ENCODE peak calls at places on chromosomes 11 and 22, in eight cellular contexts. Z, F, B, I, J, R, K and W are unnamed samples.

GRCh38 chr11:102415252-102415916 is 37.2 kb downstream of the TMEM123 start:
- DNase-seq in Z (no peak), F (no peak), I (no peak), K (no peak), J (no peak), B (no peak), R (no peak), W (no peak)

GRCh38 chr11:26976389-26976788 is 17.5 kb upstream of the FIBIN start:
- DNase-seq in J (no peak), R (no peak), I (no peak), K (peak; percentile 68), F (peak; percentile 94), B (peak; percentile 86), Z (no peak), W (no peak)

GRCh38 chr11:94303884-94304459 is 408 bp upstream of the IZUMO1R start:
- DNase-seq in Z (no peak), K (no peak), J (no peak), I (no peak), R (no peak), B (no peak), F (no peak), W (no peak)

GRCh38 chr11:97019305-97019704 is 629.5 kb downstream of the JRKL start:
- DNase-seq in Z (no peak), K (no peak), I (no peak), F (no peak), R (no peak), B (no peak), J (no peak), W (no peak)

GRCh38 chr11:57364851-57365660 is 15.9 kb downstream of the PRG3 start:
- DNase-seq in F (no peak), I (no peak), B (no peak), R (peak; percentile 48), Z (no peak), K (no peak), J (no peak), W (no peak)

GRCh38 chr11:8650401-8650990 is 32.0 kb downstream of the TRIM66 start:
- DNase-seq in Z (no peak), B (no peak), K (no peak), F (peak; percentile 44), I (no peak), R (no peak), J (no peak), W (no peak)

GRCh38 chr11:31240340-31240904 is 129.1 kb downstream of the DCDC1 start:
- DNase-seq in K (peak; percentile 63), R (peak; percentile 39), J (no peak), I (no peak), F (peak; percentile 33), B (peak; percentile 50), Z (no peak), W (no peak)

GRCh38 chr11:12007769-12008737 is at the start of gene DKK3:
- DNase-seq in R (peak; percentile 48), K (peak; percentile 82), I (no peak), J (no peak), B (no peak), F (peak; percentile 34), Z (peak; percentile 54), W (no peak)

GRCh38 chr11:63564785-63565350 is 1.7 kb upstream of the PLAAT2 start:
- DNase-seq in Z (no peak), F (no peak), I (no peak), B (no peak), K (peak; percentile 85), J (no peak), R (no peak), W (no peak)

DNA sequence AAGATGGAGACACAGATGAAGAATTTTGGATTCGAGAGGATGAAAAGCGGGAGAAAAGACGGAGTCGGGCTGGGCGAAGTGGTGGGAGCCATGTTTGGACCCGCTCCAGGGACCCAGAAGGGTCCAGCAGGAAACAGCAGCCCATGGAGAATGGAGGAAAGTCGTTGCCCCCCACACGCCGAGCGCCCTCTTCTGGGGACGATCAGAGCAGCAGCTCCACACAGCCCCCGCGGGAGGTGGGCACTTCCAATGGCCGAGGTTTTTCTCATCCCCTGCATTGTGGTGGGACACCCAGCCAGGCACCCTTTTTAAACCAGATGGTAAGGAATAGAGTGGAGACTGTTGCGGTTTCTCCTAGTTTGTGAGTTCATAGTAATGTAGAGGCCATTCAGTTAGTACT is 22.8 kb upstream of the SLC25A18 start:
- DNase-seq in R (peak; percentile 69), J (no peak), I (no peak), K (no peak), B (no peak), F (no peak), Z (no peak), W (no peak)
- TF ChIP-seq CTCF in R (peak; percentile 60), J (no peak), I (no peak), K (no peak), B (no peak), F (no peak), Z (no peak), W (no peak)

DNA sequence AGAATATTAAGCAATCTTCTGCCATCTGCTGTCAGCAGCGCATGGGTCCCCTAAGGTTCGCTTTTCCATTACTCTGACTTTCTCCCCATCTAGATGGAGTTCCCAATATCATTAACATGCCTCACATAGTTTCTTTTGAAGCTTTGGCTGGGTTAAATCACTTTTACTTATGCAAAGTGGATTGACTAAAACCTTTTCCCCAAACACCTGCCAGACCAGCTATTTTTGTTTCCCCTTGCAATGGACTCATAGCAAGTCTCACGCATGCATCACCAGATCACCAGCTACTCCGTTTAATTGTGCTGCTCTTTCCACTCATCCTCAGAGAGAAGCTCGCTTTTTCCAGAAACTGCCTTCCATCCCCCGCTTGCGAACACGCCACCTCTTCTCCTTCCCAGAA is 172.7 kb downstream of the FAT3 start:
- DNase-seq in R (no peak), K (no peak), F (no peak), B (no peak), J (no peak), Z (no peak), I (no peak), W (no peak)
- TF ChIP-seq CTCF in R (no peak), K (no peak), F (no peak), B (no peak), J (no peak), Z (no peak), I (no peak), W (no peak)

DNA sequence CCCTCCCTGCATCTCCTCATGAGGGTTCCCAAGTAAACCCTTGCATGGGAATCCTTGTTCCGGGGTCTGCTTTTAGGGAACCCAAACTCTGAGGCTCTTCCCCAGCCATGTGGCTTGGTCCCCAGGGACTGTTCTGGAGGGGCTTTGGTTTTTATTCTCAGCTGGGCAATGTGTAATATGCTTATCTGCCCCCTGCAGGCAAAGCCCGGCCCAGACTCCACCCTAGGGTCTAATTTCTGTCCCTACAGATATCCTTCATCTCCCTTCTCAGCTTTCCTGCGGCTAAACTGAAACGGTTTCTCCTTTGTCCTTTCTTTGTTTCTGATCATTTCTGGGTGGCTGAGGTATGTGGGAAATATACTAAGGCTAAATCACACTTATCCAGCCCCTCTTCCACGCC is 37.1 kb downstream of the TST start:
- DNase-seq in J (no peak), F (no peak), R (no peak), Z (no peak), B (no peak), K (no peak), I (no peak), W (no peak)
- TF ChIP-seq CTCF in J (no peak), F (no peak), R (no peak), Z (no peak), B (no peak), K (no peak), I (no peak), W (no peak)

DNA sequence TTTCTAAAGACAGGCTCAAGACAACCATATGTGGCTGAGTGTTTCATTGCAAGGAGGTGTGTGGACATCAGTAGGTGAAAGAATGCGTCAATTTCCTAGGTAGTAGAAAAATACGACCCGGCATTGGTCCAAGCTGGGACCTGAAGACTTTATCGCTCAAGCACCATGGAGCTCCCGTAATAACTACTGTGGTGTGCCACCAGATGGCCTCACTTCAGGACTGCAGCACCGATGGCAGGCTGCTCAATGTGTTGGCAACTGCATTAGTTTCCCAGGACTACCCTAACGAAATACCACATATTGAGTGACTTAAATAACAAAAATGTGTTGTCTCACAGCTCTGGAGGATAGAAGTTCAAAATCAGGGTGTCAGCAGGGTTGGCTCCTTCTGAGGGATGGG is 72.4 kb upstream of the FAT3 start:
- DNase-seq in Z (no peak), J (peak; percentile 18), I (no peak), R (peak; percentile 52), K (no peak), B (no peak), F (no peak), W (no peak)
- TF ChIP-seq CTCF in Z (no peak), J (no peak), I (no peak), R (peak; percentile 36), K (no peak), B (no peak), F (no peak), W (no peak)

GRCh38 chr22:44147821-44148574 is 32.7 kb upstream of the PARVG start:
- DNase-seq in B (peak; percentile 79), K (no peak), F (peak; percentile 36), R (peak; percentile 84), I (no peak), Z (no peak), J (no peak), W (no peak)

GRCh38 chr22:44155115-44155514 is 25.6 kb upstream of the PARVG start:
- DNase-seq in Z (no peak), K (no peak), B (no peak), I (no peak), J (no peak), R (no peak), F (no peak), W (no peak)

GRCh38 chr22:44153705-44154104 is 27.0 kb upstream of the PARVG start:
- DNase-seq in F (no peak), B (no peak), J (no peak), K (no peak), I (no peak), Z (no peak), R (no peak), W (no peak)

GRCh38 chr22:44154431-44154942 is 26.2 kb upstream of the PARVG start:
- DNase-seq in Z (no peak), R (no peak), K (no peak), J (no peak), F (peak; percentile 66), I (no peak), B (peak; percentile 61), W (no peak)

GRCh38 chr22:44151661-44152060 is 29.1 kb upstream of the PARVG start:
- DNase-seq in R (no peak), K (no peak), B (peak; percentile 76), Z (no peak), F (peak; percentile 78), I (no peak), J (no peak), W (no peak)
- TF ChIP-seq CTCF in R (no peak), K (no peak), B (no peak), Z (no peak), F (no peak), I (no peak), J (no peak), W (no peak)

DNA sequence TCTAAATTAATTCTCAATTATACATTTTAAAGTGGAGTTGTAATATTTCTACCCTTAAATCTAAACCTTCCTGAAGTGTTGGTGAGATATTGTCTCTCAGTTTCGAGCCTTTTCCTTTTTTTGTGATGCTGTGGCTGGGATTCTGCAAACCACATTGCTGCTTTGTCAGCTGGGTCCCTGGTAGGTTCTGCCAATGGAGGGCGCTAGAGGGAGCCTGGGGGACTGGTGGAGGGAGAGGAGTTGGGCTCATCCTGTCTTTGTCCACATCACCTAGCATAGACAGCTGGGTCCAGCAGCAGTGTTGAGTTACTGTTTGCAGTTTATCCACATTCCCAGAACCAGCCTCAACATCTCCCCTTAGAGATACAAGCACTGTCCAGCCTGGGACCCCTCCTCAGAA is 41.0 kb downstream of the TRAF6 start:
- DNase-seq in B (peak; percentile 44), R (peak; percentile 92), F (no peak), I (no peak), Z (no peak), K (no peak), J (no peak), W (no peak)
- TF ChIP-seq CTCF in B (peak; percentile 74), R (peak; percentile 70), F (peak; percentile 34), I (no peak), Z (no peak), K (peak; percentile 19), J (no peak), W (peak; percentile 40)